ENCODE peak calls at places on chromosomes 7 and 10, in five cellular contexts. A, G, S, K and C are unnamed samples. For H3K36me3, the result is how much of the 10 kb centered on the place peaks cover.

GRCh38 chr10:78747366-78747955 is 321.3 kb upstream of the ZMIZ1 start:
- DNase-seq in A (no peak), G (no peak), S (no peak), K (no peak), C (no peak)

GRCh38 chr10:11546581-11546980 is 64.9 kb downstream of the USP6NL start:
- DNase-seq in A (no peak), G (no peak), S (no peak), K (no peak), C (no peak)

GRCh38 chr7:6631605-6632004 is 5.5 kb upstream of the ZNF316 start:
- DNase-seq in A (no peak), G (no peak), S (no peak), K (no peak), C (no peak)

GRCh38 chr7:29915481-29916215 is 74.0 kb downstream of the SCRN1 start:
- DNase-seq in A (no peak), G (no peak), S (no peak), K (no peak), C (no peak)

GRCh38 chr7:22944506-22944905 is 69.4 kb downstream of the HYCC1 start:
- DNase-seq in A (no peak), G (no peak), S (no peak), K (no peak), C (no peak)

GRCh38 chr7:22545539-22545938 is 45.6 kb upstream of the STEAP1B start:
- DNase-seq in A (no peak), G (no peak), S (no peak), K (no peak), C (no peak)

GRCh38 chr7:1562126-1562525 is 6.1 kb upstream of the TMEM184A start:
- DNase-seq in A (no peak), G (no peak), S (no peak), K (no peak), C (no peak)

GRCh38 chr7:44914992-44915607 is 29.8 kb upstream of the PURB start:
- DNase-seq in A (peak), G (no peak), S (no peak), K (no peak), C (no peak)

GRCh38 chr10:30979956-30980355 is 51.7 kb downstream of the ZNF438 start:
- DNase-seq in A (no peak), G (no peak), S (no peak), K (no peak), C (no peak)

GRCh38 chr10:51672039-51672535 is 27.3 kb downstream of the CSTF2T start:
- DNase-seq in A (no peak), G (no peak), S (no peak), K (no peak), C (no peak)

GRCh38 chr10:110323503-110323902 is 18.8 kb upstream of the SMNDC1 start:
- DNase-seq in A (no peak), G (no peak), S (no peak), K (no peak), C (no peak)

GRCh38 chr10:45558406-45558805 is 114.2 kb downstream of the ZFAND4 start:
- DNase-seq in A (no peak), G (no peak), S (no peak), K (peak), C (no peak)

GRCh38 chr10:42959833-42960232 is 117.0 kb upstream of the RET start:
- DNase-seq in A (no peak), G (no peak), S (no peak), K (no peak), C (no peak)

GRCh38 chr10:17059197-17059688 is 70.4 kb downstream of the CUBN start:
- DNase-seq in A (no peak), G (no peak), S (no peak), K (no peak), C (no peak)
- TF ChIP-seq CREB1 in A (no peak), G (no peak), S (no peak), K (no peak), C (no peak)

GRCh38 chr7:48106906-48107659 is 18.0 kb downstream of the UPP1 start:
- DNase-seq in A (no peak), G (no peak), S (no peak), K (no peak), C (no peak)
- H3K36me3 ChIP-seq in A (under half), G (under half), S (under half), K (under half), C (under half)

DNA sequence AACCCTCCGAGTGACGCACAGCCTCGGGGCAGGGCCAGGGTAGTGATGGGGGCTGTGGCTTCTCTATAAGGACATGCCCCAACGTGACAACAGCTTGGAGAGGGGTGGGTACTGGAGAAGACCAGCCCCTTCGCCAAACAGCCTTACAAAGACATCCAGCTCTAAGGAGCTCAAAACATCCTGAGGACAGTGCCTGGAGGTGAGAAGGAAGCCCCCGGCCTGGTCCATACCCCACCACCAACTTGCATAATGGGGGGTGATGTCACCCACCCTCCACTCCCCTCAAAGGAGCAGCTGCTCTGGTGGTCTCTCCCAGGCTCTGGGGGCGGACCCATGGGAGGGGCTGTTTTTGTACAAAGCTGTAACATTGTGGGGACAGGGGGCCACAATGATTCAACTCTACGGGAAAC is 15.1 kb downstream of the PRSS2 start:
- DNase-seq in A (no peak), G (no peak), S (peak), K (no peak), C (no peak)
- H2AFZ ChIP-seq in A (no peak), G (no peak), S (no peak), K (no peak), C (no peak)

GRCh38 chr10:63250032-63250431 is 116.9 kb downstream of the NRBF2 start:
- DNase-seq in A (no peak), G (no peak), S (no peak), K (no peak), C (no peak)

GRCh38 chr10:63252095-63252762 is 119.1 kb downstream of the NRBF2 start:
- DNase-seq in A (no peak), G (no peak), S (no peak), K (peak), C (peak)

GRCh38 chr10:63253040-63253439 is 119.9 kb downstream of the NRBF2 start:
- DNase-seq in A (no peak), G (no peak), S (no peak), K (no peak), C (no peak)

GRCh38 chr10:63246361-63246760 is 113.2 kb downstream of the NRBF2 start:
- DNase-seq in A (no peak), G (no peak), S (no peak), K (no peak), C (no peak)

DNA sequence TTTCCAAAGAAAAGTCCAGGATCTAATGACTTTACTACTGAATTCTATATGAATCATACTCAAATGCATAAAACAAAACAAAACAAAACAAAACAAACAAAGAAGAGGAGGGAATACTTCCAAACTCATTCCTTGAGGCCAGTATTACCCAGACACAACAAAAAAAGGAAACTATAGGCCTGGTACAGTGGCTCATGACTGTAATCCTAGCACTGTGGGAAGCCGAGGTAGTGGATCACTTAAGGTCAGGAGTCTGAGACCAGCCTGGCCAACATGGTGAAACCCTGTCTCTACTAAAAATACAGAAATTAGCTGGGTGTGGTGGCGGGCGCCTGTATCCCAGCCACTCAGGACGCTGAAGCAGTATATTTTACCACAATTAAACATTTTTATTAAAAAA is 114.6 kb downstream of the NRBF2 start:
- DNase-seq in A (no peak), G (no peak), S (no peak), K (no peak), C (no peak)
- TF ChIP-seq CREB1 in A (no peak), G (no peak), S (no peak), K (no peak), C (no peak)

GRCh38 chr10:87060280-87060928 is 34.2 kb downstream of the GLUD1 start:
- DNase-seq in A (no peak), G (no peak), S (no peak), K (peak), C (no peak)
- H3K36me3 ChIP-seq in A (under half), G (under half), S (half or more), K (under half), C (half or more)